ENCODE peak calls at places on chromosomes 7 and 10, in five cellular contexts. Y is neural progenitor cell, I is fibroblast of villous mesenchyme, Z is foreskin fibroblast, B is fibroblast of lung. U is an unnamed sample.

GRCh38 chr7:29851487-29851886 is 45.2 kb downstream of the WIPF3 start:
- DNase-seq in Y (no peak), I (no peak), B (no peak), Z (no peak), U (no peak)

GRCh38 chr10:14653271-14654161 is 121.2 kb downstream of the FAM107B start:
- DNase-seq in I (peak), Z (peak), Y (peak), B (peak), U (peak)

GRCh38 chr7:158316466-158317031 is 271.1 kb downstream of the PTPRN2 start:
- DNase-seq in Y (no peak), Z (no peak), B (no peak), I (no peak), U (no peak)

GRCh38 chr7:31095286-31096197 is 43.4 kb downstream of the ADCYAP1R1 start:
- DNase-seq in Z (no peak), B (no peak), I (no peak), Y (no peak), U (no peak)

GRCh38 chr7:6423942-6424701 is 23.6 kb downstream of the DAGLB start:
- DNase-seq in I (no peak), Z (no peak), Y (no peak), B (no peak), U (peak)

GRCh38 chr10:28120043-28120749 is 121.3 kb upstream of the ODAD2 start:
- DNase-seq in B (peak), Z (peak), I (peak), Y (no peak), U (peak)

GRCh38 chr7:30330134-30331111 is 46.0 kb downstream of the ZNRF2 start:
- DNase-seq in Z (no peak), I (no peak), Y (no peak), B (peak), U (no peak)

GRCh38 chr10:76543655-76544054 is 1094.0 kb downstream of the KCNMA1 start:
- DNase-seq in Y (no peak), Z (peak), B (peak), I (no peak), U (peak)

GRCh38 chr7:31061185-31061584 is 9.1 kb downstream of the ADCYAP1R1 start:
- DNase-seq in Z (no peak), Y (peak), B (no peak), I (no peak), U (no peak)

GRCh38 chr7:145036592-145037386 is 200.9 kb upstream of the TPK1 start:
- DNase-seq in B (peak), Z (peak), I (peak), Y (peak), U (peak)

GRCh38 chr7:113217314-113217713 is 99.0 kb upstream of the SMIM30 start:
- DNase-seq in I (no peak), Z (no peak), Y (no peak), B (no peak), U (no peak)

GRCh38 chr7:133255461-133255860 is 2.6 kb downstream of the EXOC4 start:
- DNase-seq in Y (no peak), I (peak), B (peak), Z (peak), U (no peak)

GRCh38 chr7:158327571-158328180 is 259.9 kb downstream of the PTPRN2 start:
- DNase-seq in B (no peak), Y (peak), Z (no peak), I (no peak), U (no peak)

GRCh38 chr10:63681965-63682704 is 160.9 kb downstream of the REEP3 start:
- DNase-seq in B (peak), I (peak), Y (no peak), Z (peak), U (peak)

GRCh38 chr7:132191418-132191817 is 384.9 kb downstream of the PLXNA4 start:
- DNase-seq in B (no peak), Z (no peak), I (no peak), Y (no peak), U (peak)

GRCh38 chr10:31604141-31604540 is 285.1 kb downstream of the ZEB1 start:
- DNase-seq in B (peak), Z (peak), I (peak), Y (no peak), U (peak)

GRCh38 chr10:50882540-50882983 is 2.9 kb downstream of the A1CF start:
- DNase-seq in Y (no peak), B (no peak), I (no peak), Z (peak), U (no peak)

GRCh38 chr10:50885097-50885859 is at the start of gene A1CF:
- DNase-seq in Z (no peak), I (no peak), Y (no peak), B (no peak), U (no peak)

GRCh38 chr10:50884302-50884701 is 1.1 kb downstream of the A1CF start:
- DNase-seq in I (no peak), B (no peak), Z (no peak), Y (no peak), U (no peak)

GRCh38 chr10:50883624-50884023 is 1.8 kb downstream of the A1CF start:
- DNase-seq in Z (no peak), Y (no peak), I (no peak), B (no peak), U (no peak)
- H3K4me3 ChIP-seq in Z (no peak), Y (no peak), I (no peak), B (no peak), U (no peak)

GRCh38 chr10:105742923-105743322 is 1101.8 kb downstream of the SORCS3 start:
- DNase-seq in Y (no peak), B (no peak), Z (no peak), I (no peak), U (no peak)

GRCh38 chr10:105742184-105742583 is 1101.1 kb downstream of the SORCS3 start:
- DNase-seq in B (no peak), I (no peak), Z (peak), Y (no peak), U (no peak)

DNA sequence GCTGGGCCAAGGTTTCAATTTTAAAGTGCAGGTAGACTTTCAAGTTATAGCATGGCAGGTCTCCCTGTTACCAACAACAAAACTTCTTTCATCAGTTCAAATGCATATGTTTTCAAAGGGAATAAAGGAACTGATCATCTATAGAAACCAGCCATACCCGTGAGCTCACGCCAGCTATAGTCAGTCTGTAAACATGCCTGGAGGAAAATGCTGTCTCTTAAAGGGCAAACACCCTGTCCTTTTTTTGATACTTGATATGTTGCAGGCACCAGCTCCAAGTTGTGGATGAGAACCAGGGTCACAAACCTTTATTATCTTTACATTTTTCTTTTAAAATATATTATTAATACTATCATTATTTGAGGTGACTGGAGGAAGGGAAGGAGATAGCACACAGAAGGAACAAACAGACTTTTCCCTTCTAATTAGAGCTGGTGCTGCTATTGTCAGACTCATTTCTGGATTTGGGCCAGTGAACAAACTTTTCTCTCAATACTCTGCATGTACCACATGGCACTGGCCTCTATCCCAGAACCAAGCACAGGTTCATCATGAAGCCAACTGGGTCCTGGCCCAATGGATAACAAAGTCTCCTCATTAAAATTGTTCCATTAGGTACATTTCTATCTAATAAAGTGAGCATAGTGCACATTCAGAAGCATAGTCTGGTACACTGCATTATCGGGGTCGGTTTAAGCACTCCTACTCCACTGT is 1102.4 kb downstream of the SORCS3 start:
- DNase-seq in B (no peak), Z (no peak), Y (no peak), I (no peak), U (no peak)
- TF ChIP-seq CTCF in B (no peak), Z (no peak), Y (no peak), I (no peak), U (no peak)

DNA sequence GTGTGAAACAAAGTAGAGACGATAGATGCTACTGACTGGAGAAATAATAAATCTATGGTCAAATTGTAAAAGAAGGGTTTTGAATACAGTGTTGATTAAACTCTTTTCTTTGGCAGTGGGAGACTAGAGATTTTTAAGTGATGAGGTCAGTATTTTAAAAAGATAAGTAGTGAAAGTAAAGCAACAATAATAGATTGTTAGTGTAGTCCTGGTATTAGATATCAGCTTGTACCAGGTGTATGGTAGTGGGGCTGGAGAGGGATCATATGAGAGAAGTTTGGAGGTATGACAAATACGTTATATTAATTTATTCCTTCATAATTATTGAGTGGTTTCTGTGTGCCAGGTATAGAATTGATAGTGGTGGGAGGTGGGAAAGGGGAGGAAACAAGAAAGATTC is 25.2 kb downstream of the PHTF2 start:
- DNase-seq in Z (no peak), I (no peak), Y (no peak), B (no peak), U (peak)
- H3K4me3 ChIP-seq in Z (no peak), I (no peak), Y (no peak), B (no peak), U (no peak)

GRCh38 chr7:99551329-99551728 is 585 bp downstream of the FAM200A start:
- DNase-seq in Z (peak), B (no peak), Y (peak), I (peak), U (peak)
- TF ChIP-seq CTCF in Z (no peak), B (no peak), Y (no peak), I (no peak), U (no peak)

DNA sequence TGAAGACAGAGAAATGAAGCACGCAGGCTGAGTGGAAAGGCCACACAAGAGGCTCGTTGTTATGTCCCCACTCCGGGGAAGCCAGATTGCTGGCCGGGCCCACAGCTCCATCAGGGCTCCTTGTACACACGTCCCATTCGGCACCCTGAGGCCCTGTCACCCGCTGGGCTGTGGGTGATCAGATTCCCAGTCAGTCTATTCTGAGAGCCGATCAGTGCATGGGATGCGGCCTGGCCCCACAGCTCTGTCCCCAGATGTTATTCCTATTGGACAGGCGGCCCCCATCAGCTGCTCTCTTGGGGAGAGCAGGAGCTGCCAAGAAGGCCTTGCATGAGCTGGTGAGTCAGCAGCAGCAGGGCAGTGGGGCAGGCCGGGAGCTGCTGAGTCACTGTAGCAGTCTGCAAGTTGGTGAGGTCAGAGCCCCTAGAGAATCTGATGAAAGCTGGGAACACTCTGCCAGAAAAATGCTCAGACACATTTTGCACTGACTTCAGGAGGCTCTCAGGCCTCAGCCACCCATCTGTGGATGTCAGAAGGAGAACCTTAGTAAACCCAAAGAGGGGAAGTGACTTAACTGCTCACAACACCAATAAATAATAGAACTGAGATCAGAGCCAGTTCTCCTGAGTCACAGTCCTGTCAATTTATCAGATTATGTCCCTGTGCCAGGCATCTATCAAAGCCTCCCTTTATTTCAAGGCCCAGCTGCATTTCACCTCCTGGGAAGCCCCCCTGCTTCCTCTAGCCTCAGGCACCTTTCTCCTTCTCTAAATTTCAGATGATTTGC is 9.4 kb upstream of the PSAP start:
- DNase-seq in Z (peak), I (peak), B (peak), Y (peak), U (peak)
- H3K4me3 ChIP-seq in Z (no peak), I (no peak), B (no peak), Y (no peak), U (no peak)

GRCh38 chr7:76515999-76516443 is 5.7 kb downstream of the UPK3B start:
- DNase-seq in B (no peak), I (no peak), Z (peak), Y (no peak), U (no peak)
- TF ChIP-seq CTCF in B (no peak), I (peak), Z (peak), Y (no peak), U (no peak)

GRCh38 chr10:73244866-73245477 is 2.1 kb downstream of the DNAJC9 start:
- DNase-seq in B (no peak), Z (peak), Y (no peak), I (peak), U (peak)

GRCh38 chr10:73247509-73248258 is 629 bp upstream of the DNAJC9 start:
- DNase-seq in B (no peak), I (peak), Z (peak), Y (no peak), U (no peak)

GRCh38 chr10:73246322-73246782 is 703 bp downstream of the DNAJC9 start:
- DNase-seq in B (peak), Z (peak), Y (no peak), I (peak), U (peak)

GRCh38 chr10:73246783-73247508 is at the start of gene DNAJC9:
- DNase-seq in Z (peak), I (peak), Y (peak), B (peak), U (peak)

DNA sequence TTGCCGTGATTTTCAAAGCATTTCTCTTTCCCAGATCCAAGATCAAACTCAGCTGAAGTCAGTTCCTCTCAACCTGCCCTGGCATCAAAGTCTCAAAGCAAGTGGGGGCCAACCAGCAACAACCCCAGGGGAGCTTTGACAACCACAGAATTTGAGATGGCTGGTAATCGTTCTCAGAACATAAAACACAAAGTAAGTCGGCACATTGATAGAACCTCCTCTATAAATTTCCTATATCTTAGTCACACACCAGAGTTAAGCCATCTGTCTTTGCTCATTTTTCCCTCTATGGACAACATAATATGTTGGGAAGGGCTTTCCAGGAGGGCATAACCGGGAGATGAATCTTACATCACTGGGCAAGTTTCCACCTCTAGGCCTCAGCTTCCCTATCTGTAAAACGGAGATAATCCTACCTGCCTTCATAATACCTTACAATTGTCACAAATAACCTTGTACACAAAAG is 1.2 kb upstream of the DNAJC9 start:
- DNase-seq in B (no peak), Y (no peak), I (no peak), Z (peak), U (no peak)
- H3K4me3 ChIP-seq in B (no peak), Y (no peak), I (no peak), Z (no peak), U (no peak)

DNA sequence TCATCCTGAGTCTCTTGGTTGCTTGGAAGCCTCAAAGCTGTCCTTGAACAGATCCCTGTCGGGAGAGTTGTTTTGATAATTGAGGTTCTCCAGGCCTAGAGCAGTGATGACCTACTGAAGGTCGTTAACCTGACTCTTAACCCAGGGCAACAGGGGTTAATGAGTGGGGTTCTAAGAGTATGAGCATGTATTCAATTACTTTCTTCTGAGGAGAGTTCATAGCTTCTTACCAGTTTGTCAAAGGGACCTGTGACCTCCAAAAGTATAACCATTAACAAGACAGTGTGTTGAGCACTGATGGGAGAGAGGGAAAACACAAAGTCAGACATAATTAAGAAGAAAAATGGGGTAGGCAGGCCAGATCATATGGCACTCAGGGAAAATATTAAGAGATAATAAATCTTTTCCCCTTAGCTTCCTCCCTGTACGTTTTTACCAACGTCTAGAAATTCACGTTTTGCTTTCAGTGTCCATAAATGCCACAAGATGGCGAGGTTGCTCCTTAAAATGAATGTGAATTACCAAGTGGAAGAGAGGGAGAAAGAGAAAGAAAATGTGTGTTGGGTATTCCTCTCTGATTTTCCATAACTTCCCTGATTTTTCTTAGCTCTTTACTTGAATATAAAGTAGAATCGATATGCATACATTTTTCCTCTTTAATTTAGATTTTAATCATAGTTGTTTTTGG is 97.6 kb downstream of the SUGCT start:
- DNase-seq in B (peak), Y (peak), I (peak), Z (peak), U (peak)
- TF ChIP-seq CTCF in B (peak), Y (peak), I (peak), Z (peak), U (peak)

U was measured in fibroblast of the aortic adventitia.